ENCODE peak calls at places on chromosome 21, in ten cellular contexts. P is astrocyte of the spinal cord, S is kidney, V is psoas muscle, O is OCI-LY7, E is mesothelial cell of epicardium, W is WTC11, R is endothelial cell of umbilical vein, L is thoracic aorta, Q is A549. H is an unnamed sample.

GRCh38 chr21:32359719-32360260 is 33.0 kb downstream of the URB1 start:
- DNase-seq in P (no peak), S (no peak), V (no peak), O (peak), E (no peak), W (no peak), R (no peak), L (no peak), Q (peak), H (no peak)

GRCh38 chr21:45304945-45305344 is 17.2 kb upstream of the POFUT2 start:
- DNase-seq in P (no peak), S (peak), V (no peak), O (no peak), E (no peak), W (peak), R (no peak), L (no peak), Q (no peak), H (no peak)

GRCh38 chr21:35232545-35233176 is 183.6 kb upstream of the RUNX1 start:
- DNase-seq in P (peak), S (no peak), V (peak), O (no peak), E (no peak), W (no peak), R (peak), L (no peak), Q (peak), H (no peak)

GRCh38 chr21:26148071-26148470 is 22.5 kb downstream of the APP start:
- DNase-seq in P (no peak), S (peak), V (no peak), O (no peak), E (no peak), W (peak), R (peak), L (no peak), Q (peak), H (no peak)

GRCh38 chr21:32132911-32133310 is 145.9 kb downstream of the MIS18A start:
- DNase-seq in P (no peak), S (no peak), V (no peak), O (no peak), E (no peak), W (no peak), R (no peak), L (no peak), Q (no peak), H (no peak)

GRCh38 chr21:35045539-35046222 is 3.4 kb downstream of the RUNX1 start:
- DNase-seq in P (no peak), S (no peak), V (no peak), O (no peak), E (no peak), W (no peak), R (no peak), L (no peak), Q (no peak), H (no peak)

GRCh38 chr21:46161180-46161799 is 5.9 kb upstream of the FTCD start:
- DNase-seq in P (no peak), S (peak), V (peak), O (no peak), E (no peak), W (no peak), R (no peak), L (no peak), Q (no peak), H (no peak)

GRCh38 chr21:46361937-46362336 is 38.0 kb downstream of the PCNT start:
- DNase-seq in P (no peak), S (no peak), V (no peak), O (no peak), E (no peak), W (no peak), R (no peak), L (no peak), Q (no peak), H (no peak)

GRCh38 chr21:25586242-25586805 is 21.0 kb downstream of the MRPL39 start:
- DNase-seq in P (no peak), S (no peak), V (no peak), O (no peak), E (no peak), W (no peak), R (no peak), L (no peak), Q (no peak), H (no peak)

GRCh38 chr21:32261929-32262328 is 16.9 kb downstream of the MIS18A start:
- DNase-seq in P (no peak), S (no peak), V (no peak), O (no peak), E (no peak), W (no peak), R (no peak), L (no peak), Q (no peak), H (no peak)

GRCh38 chr21:34870246-34870645 is 178.9 kb downstream of the RUNX1 start:
- DNase-seq in P (no peak), S (no peak), V (no peak), O (no peak), E (no peak), W (no peak), R (no peak), L (no peak), Q (no peak), H (no peak)

GRCh38 chr21:33403786-33404571 is 766 bp downstream of the IFNGR2 start:
- DNase-seq in P (peak), S (peak), V (peak), O (peak), E (peak), W (peak), R (peak), L (no peak), Q (no peak), H (peak)

GRCh38 chr21:26116456-26117011 is 54.0 kb downstream of the APP start:
- DNase-seq in P (peak), S (no peak), V (no peak), O (no peak), E (no peak), W (no peak), R (no peak), L (no peak), Q (no peak), H (no peak)

GRCh38 chr21:17900990-17901385 is 81.8 kb upstream of the C21orf91 start:
- DNase-seq in P (no peak), S (no peak), V (no peak), O (no peak), E (no peak), W (no peak), R (no peak), L (no peak), Q (no peak), H (no peak)

GRCh38 chr21:29914326-29914725 is 25.5 kb downstream of the GRIK1 start:
- DNase-seq in P (no peak), S (no peak), V (no peak), O (no peak), E (no peak), W (no peak), R (no peak), L (no peak), Q (no peak), H (no peak)

GRCh38 chr21:42158846-42159245 is 60.1 kb upstream of the ABCG1 start:
- DNase-seq in P (no peak), S (peak), V (no peak), O (no peak), E (peak), W (no peak), R (no peak), L (no peak), Q (no peak), H (no peak)

GRCh38 chr21:37868896-37869295 is 47.4 kb downstream of the KCNJ6 start:
- DNase-seq in P (no peak), S (no peak), V (no peak), O (no peak), E (peak), W (no peak), R (no peak), L (no peak), Q (no peak), H (no peak)

GRCh38 chr21:14762734-14763694 is 216.9 kb upstream of the SAMSN1 start:
- DNase-seq in P (no peak), S (no peak), V (no peak), O (peak), E (no peak), W (no peak), R (peak), L (no peak), Q (no peak), H (no peak)

GRCh38 chr21:14767192-14767852 is 221.2 kb upstream of the SAMSN1 start:
- DNase-seq in P (no peak), S (no peak), V (no peak), O (no peak), E (no peak), W (no peak), R (no peak), L (no peak), Q (no peak), H (no peak)

GRCh38 chr21:14763695-14764064 is 217.6 kb upstream of the SAMSN1 start:
- DNase-seq in P (no peak), S (no peak), V (no peak), O (no peak), E (no peak), W (no peak), R (no peak), L (no peak), Q (no peak), H (no peak)

GRCh38 chr21:14768042-14768441 is 221.9 kb upstream of the SAMSN1 start:
- DNase-seq in P (no peak), S (no peak), V (no peak), O (no peak), E (no peak), W (no peak), R (no peak), L (no peak), Q (no peak), H (no peak)

DNA sequence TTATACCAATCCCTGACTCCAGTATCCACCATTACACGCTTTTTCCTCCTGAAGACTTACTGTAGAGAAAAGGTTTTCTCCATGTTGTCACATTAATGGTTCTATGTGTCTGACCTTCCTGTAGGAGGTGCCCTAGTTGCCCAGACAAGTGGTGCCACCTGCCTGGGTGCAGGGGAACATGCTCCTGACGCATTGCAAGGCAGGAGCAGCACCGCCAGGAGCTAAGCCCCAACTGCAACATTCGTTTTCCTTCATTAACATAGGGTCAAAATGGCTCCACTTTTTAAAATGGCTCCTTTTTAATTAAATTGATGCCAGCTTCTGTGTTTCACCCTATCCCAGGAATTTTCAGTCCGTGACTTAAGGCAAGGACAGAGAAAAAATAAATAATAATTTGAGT is 220.1 kb upstream of the SAMSN1 start:
- DNase-seq in P (no peak), S (peak), V (no peak), O (peak), E (no peak), W (peak), R (no peak), L (no peak), Q (peak), H (no peak)
- TF ChIP-seq CTCF in P (no peak), S (no peak), V (no peak), O (peak), E (no peak), W (no peak), R (no peak), L (no peak), Q (no peak), H (no peak)

GRCh38 chr21:43611598-43612369 is 47.5 kb downstream of the HSF2BP start:
- DNase-seq in P (peak), S (peak), V (peak), O (peak), E (peak), W (peak), R (peak), L (no peak), Q (peak), H (peak)
- TF ChIP-seq CTCF in P (peak), S (peak), V (peak), O (peak), E (peak), W (peak), R (peak), L (peak), Q (peak), H (peak)

DNA sequence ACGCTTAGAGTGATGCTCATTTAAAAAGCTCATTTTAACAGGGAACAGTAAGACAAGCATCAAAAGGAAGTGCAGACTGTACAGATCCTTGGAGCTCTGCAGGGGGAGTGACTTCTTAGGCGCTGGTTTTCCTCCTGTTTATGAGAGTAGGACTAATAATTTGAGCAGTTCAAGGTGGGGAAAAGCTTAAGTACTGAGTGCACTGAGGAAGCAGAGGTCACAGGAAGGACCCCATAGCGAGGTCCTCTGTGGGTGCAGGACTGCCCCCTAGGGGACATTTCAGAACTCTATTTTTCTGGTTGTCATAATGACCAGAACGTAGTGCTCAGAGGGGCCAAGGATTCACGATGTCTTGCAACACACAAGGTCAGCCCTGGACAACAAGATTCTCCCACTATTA is 112.1 kb downstream of the HLCS start:
- DNase-seq in P (peak), S (no peak), V (no peak), O (peak), E (no peak), W (peak), R (peak), L (no peak), Q (peak), H (no peak)
- TF ChIP-seq CTCF in P (peak), S (peak), V (peak), O (peak), E (peak), W (peak), R (peak), L (no peak), Q (peak), H (peak)

DNA sequence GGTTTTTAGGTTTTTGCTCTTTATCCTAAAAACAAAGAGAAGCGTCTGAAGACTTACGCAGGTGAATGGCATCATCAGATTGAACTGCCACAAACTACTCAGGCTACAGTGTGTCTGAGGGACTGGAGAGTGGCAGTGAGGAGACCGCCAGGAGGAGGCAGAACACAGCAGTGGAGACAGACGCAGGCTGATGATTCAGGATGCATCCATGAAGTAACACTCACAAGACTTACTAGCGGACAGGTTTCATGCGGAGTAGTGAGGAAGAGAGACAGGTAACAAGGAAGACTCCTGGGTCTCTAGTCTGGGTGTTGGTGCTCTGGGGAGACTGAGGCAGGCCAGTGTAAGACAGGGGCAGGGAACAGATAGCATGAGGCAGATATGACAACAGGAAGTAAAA is 5.7 kb downstream of the HSF2BP start:
- DNase-seq in P (no peak), S (no peak), V (no peak), O (no peak), E (no peak), W (no peak), R (no peak), L (no peak), Q (no peak), H (no peak)
- TF ChIP-seq CTCF in P (peak), S (no peak), V (no peak), O (no peak), E (no peak), W (no peak), R (no peak), L (no peak), Q (no peak), H (no peak)

GRCh38 chr21:39720126-39720778 is 24.7 kb upstream of the IGSF5 start:
- DNase-seq in P (peak), S (no peak), V (no peak), O (no peak), E (no peak), W (no peak), R (no peak), L (no peak), Q (peak), H (no peak)

GRCh38 chr21:39712976-39713375 is 32.0 kb upstream of the IGSF5 start:
- DNase-seq in P (no peak), S (no peak), V (no peak), O (no peak), E (no peak), W (peak), R (no peak), L (no peak), Q (peak), H (no peak)

GRCh38 chr21:39713905-39714304 is 31.1 kb upstream of the IGSF5 start:
- DNase-seq in P (no peak), S (no peak), V (no peak), O (no peak), E (no peak), W (no peak), R (no peak), L (no peak), Q (no peak), H (no peak)

GRCh38 chr21:39714331-39714730 is 30.7 kb upstream of the IGSF5 start:
- DNase-seq in P (no peak), S (no peak), V (no peak), O (no peak), E (no peak), W (no peak), R (no peak), L (no peak), Q (no peak), H (no peak)

GRCh38 chr21:39715804-39716397 is 29.1 kb upstream of the IGSF5 start:
- DNase-seq in P (peak), S (no peak), V (peak), O (peak), E (peak), W (peak), R (peak), L (no peak), Q (peak), H (no peak)
- TF ChIP-seq CTCF in P (peak), S (peak), V (peak), O (peak), E (peak), W (peak), R (peak), L (peak), Q (peak), H (peak)

H was measured in CD14-positive monocyte.